ENCODE peak calls at places on chromosomes 11 and 22, in seven cellular contexts. One of them, this sample, is unnamed.

GRCh38 chr11:69964247-69964643 is 113.9 kb upstream of the ANO1 start:
- DNase-seq in naive thymus-derived CD4-positive, alpha-beta T cell: no peak
- DNase-seq in NB4: no peak
- DNase-seq in mammary epithelial cell: no peak
- DNase-seq in fibroblast of pulmonary artery: no peak
- DNase-seq in heart left ventricle: no peak
- DNase-seq in upper lobe of left lung: no peak
- DNase-seq in this sample: no peak

GRCh38 chr22:20937031-20937793 is 20.0 kb downstream of the CRKL start:
- DNase-seq in mammary epithelial cell: no peak
- DNase-seq in NB4: no peak
- DNase-seq in naive thymus-derived CD4-positive, alpha-beta T cell: no peak
- DNase-seq in upper lobe of left lung: peak
- DNase-seq in fibroblast of pulmonary artery: no peak
- DNase-seq in heart left ventricle: no peak
- DNase-seq in this sample: no peak

GRCh38 chr22:49033616-49034015 is 794.1 kb downstream of the BRD1 start:
- DNase-seq in fibroblast of pulmonary artery: no peak
- DNase-seq in NB4: no peak
- DNase-seq in naive thymus-derived CD4-positive, alpha-beta T cell: no peak
- DNase-seq in mammary epithelial cell: no peak
- DNase-seq in upper lobe of left lung: no peak
- DNase-seq in heart left ventricle: no peak
- DNase-seq in this sample: no peak

GRCh38 chr22:27881404-27881803 is 37.7 kb downstream of the PITPNB start:
- DNase-seq in upper lobe of left lung: no peak
- DNase-seq in mammary epithelial cell: no peak
- DNase-seq in naive thymus-derived CD4-positive, alpha-beta T cell: no peak
- DNase-seq in fibroblast of pulmonary artery: peak
- DNase-seq in NB4: no peak
- DNase-seq in heart left ventricle: no peak
- DNase-seq in this sample: no peak

GRCh38 chr22:39530692-39531331 is 1.7 kb downstream of the RPS19BP1 start:
- DNase-seq in fibroblast of pulmonary artery: peak
- DNase-seq in upper lobe of left lung: no peak
- DNase-seq in NB4: peak
- DNase-seq in mammary epithelial cell: no peak
- DNase-seq in naive thymus-derived CD4-positive, alpha-beta T cell: no peak
- DNase-seq in heart left ventricle: no peak
- DNase-seq in this sample: no peak

GRCh38 chr11:116596346-116597260 is 176.2 kb downstream of the BUD13 start:
- DNase-seq in mammary epithelial cell: no peak
- DNase-seq in heart left ventricle: no peak
- DNase-seq in upper lobe of left lung: no peak
- DNase-seq in naive thymus-derived CD4-positive, alpha-beta T cell: no peak
- DNase-seq in NB4: no peak
- DNase-seq in fibroblast of pulmonary artery: no peak
- DNase-seq in this sample: no peak

GRCh38 chr11:122197055-122197987 is 81.3 kb upstream of the BLID start:
- DNase-seq in upper lobe of left lung: no peak
- DNase-seq in mammary epithelial cell: peak
- DNase-seq in naive thymus-derived CD4-positive, alpha-beta T cell: no peak
- DNase-seq in NB4: peak
- DNase-seq in fibroblast of pulmonary artery: peak
- DNase-seq in heart left ventricle: no peak
- DNase-seq in this sample: peak

GRCh38 chr11:117841582-117842031 is 17.1 kb upstream of the FXYD2 start:
- DNase-seq in NB4: no peak
- DNase-seq in fibroblast of pulmonary artery: no peak
- DNase-seq in upper lobe of left lung: peak
- DNase-seq in heart left ventricle: peak
- DNase-seq in mammary epithelial cell: no peak
- DNase-seq in naive thymus-derived CD4-positive, alpha-beta T cell: no peak
- DNase-seq in this sample: no peak

GRCh38 chr22:49502126-49502826 is 325.4 kb downstream of the BRD1 start:
- DNase-seq in heart left ventricle: no peak
- DNase-seq in upper lobe of left lung: no peak
- DNase-seq in mammary epithelial cell: no peak
- DNase-seq in NB4: peak
- DNase-seq in naive thymus-derived CD4-positive, alpha-beta T cell: no peak
- DNase-seq in fibroblast of pulmonary artery: no peak
- DNase-seq in this sample: no peak

GRCh38 chr11:69333149-69333710 is 39.3 kb downstream of the MYEOV start:
- DNase-seq in NB4: no peak
- DNase-seq in fibroblast of pulmonary artery: no peak
- DNase-seq in mammary epithelial cell: no peak
- DNase-seq in upper lobe of left lung: peak
- DNase-seq in naive thymus-derived CD4-positive, alpha-beta T cell: no peak
- DNase-seq in heart left ventricle: no peak
- DNase-seq in this sample: no peak

GRCh38 chr22:29018293-29019189 is 43.1 kb downstream of the C22orf31 start:
- DNase-seq in mammary epithelial cell: no peak
- DNase-seq in heart left ventricle: no peak
- DNase-seq in naive thymus-derived CD4-positive, alpha-beta T cell: no peak
- DNase-seq in upper lobe of left lung: no peak
- DNase-seq in fibroblast of pulmonary artery: no peak
- DNase-seq in NB4: no peak
- DNase-seq in this sample: no peak

GRCh38 chr11:66957971-66958231 is 282 bp downstream of the PC start:
- DNase-seq in NB4: no peak
- DNase-seq in fibroblast of pulmonary artery: no peak
- DNase-seq in mammary epithelial cell: no peak
- DNase-seq in naive thymus-derived CD4-positive, alpha-beta T cell: no peak
- DNase-seq in heart left ventricle: no peak
- DNase-seq in upper lobe of left lung: no peak
- DNase-seq in this sample: no peak

GRCh38 chr11:117179048-117179999 is 781 bp downstream of the SIDT2 start:
- DNase-seq in naive thymus-derived CD4-positive, alpha-beta T cell: peak
- DNase-seq in mammary epithelial cell: peak
- DNase-seq in heart left ventricle: peak
- DNase-seq in NB4: peak
- DNase-seq in fibroblast of pulmonary artery: peak
- DNase-seq in upper lobe of left lung: peak
- DNase-seq in this sample: no peak

GRCh38 chr11:130451261-130452019 is 3.0 kb downstream of the ADAMTS15 start:
- DNase-seq in mammary epithelial cell: no peak
- DNase-seq in heart left ventricle: peak
- DNase-seq in naive thymus-derived CD4-positive, alpha-beta T cell: no peak
- DNase-seq in NB4: peak
- DNase-seq in fibroblast of pulmonary artery: peak
- DNase-seq in upper lobe of left lung: no peak
- DNase-seq in this sample: no peak
- H3K4me3 ChIP-seq in mammary epithelial cell: no peak
- H3K4me3 ChIP-seq in heart left ventricle: peak
- H3K4me3 ChIP-seq in naive thymus-derived CD4-positive, alpha-beta T cell: no peak
- H3K4me3 ChIP-seq in NB4: peak
- H3K4me3 ChIP-seq in fibroblast of pulmonary artery: peak
- H3K4me3 ChIP-seq in upper lobe of left lung: peak
- H3K4me3 ChIP-seq in this sample: peak

DNA sequence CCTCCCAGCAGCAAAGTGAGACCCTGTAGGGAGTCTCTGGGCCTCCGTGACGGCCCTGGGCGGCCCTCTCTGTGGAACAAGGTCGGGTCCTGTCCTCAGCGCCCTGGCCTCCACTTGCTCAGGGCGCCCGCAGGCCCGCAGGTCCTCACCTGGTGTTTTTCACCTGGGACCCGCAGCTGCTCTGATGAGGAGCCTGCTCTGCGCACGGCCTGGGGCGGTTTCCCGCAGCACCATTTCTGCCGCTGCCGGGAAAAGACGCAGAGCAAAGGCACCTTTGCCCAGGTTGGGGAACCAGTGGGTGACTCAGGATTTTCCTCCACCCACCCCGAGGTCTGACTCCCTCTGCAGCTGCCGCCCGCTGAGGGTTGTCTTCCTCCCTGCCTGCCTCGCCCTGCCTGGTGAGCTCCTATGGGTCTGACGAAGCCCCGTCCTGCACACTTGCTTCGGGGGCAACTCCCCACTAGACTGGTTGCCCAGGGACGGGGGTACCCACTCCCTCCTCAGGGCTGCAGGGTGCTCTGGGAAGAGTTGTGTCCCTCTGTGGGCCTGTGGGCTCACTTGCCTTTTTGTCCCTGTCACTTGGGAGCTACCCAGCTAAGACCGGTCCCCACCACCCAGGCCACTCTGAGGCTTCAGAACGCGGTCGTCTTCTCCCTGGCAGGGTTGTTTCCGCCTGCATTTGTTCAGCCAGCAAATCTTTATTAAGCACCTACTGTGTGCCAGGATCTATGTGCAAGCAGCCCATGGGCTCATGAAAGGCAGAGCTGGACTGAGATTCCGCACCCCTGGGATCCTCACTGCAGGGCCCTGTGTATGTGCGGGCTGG is 89.5 kb downstream of the KCNQ1 start:
- DNase-seq in fibroblast of pulmonary artery: no peak
- DNase-seq in naive thymus-derived CD4-positive, alpha-beta T cell: no peak
- DNase-seq in mammary epithelial cell: peak
- DNase-seq in heart left ventricle: no peak
- DNase-seq in NB4: peak
- DNase-seq in upper lobe of left lung: no peak
- DNase-seq in this sample: no peak
- H3K4me3 ChIP-seq in fibroblast of pulmonary artery: no peak
- H3K4me3 ChIP-seq in naive thymus-derived CD4-positive, alpha-beta T cell: no peak
- H3K4me3 ChIP-seq in mammary epithelial cell: no peak
- H3K4me3 ChIP-seq in heart left ventricle: no peak
- H3K4me3 ChIP-seq in NB4: peak
- H3K4me3 ChIP-seq in upper lobe of left lung: no peak
- H3K4me3 ChIP-seq in this sample: no peak

GRCh38 chr22:33851985-33852384 is 68.3 kb downstream of the LARGE1 start:
- DNase-seq in upper lobe of left lung: no peak
- DNase-seq in naive thymus-derived CD4-positive, alpha-beta T cell: no peak
- DNase-seq in heart left ventricle: no peak
- DNase-seq in fibroblast of pulmonary artery: no peak
- DNase-seq in NB4: no peak
- DNase-seq in mammary epithelial cell: no peak
- DNase-seq in this sample: no peak

GRCh38 chr22:33850724-33851123 is 69.6 kb downstream of the LARGE1 start:
- DNase-seq in mammary epithelial cell: no peak
- DNase-seq in naive thymus-derived CD4-positive, alpha-beta T cell: no peak
- DNase-seq in upper lobe of left lung: no peak
- DNase-seq in heart left ventricle: no peak
- DNase-seq in fibroblast of pulmonary artery: no peak
- DNase-seq in NB4: no peak
- DNase-seq in this sample: no peak

GRCh38 chr22:33850227-33850626 is 70.0 kb downstream of the LARGE1 start:
- DNase-seq in naive thymus-derived CD4-positive, alpha-beta T cell: no peak
- DNase-seq in mammary epithelial cell: no peak
- DNase-seq in upper lobe of left lung: no peak
- DNase-seq in fibroblast of pulmonary artery: no peak
- DNase-seq in NB4: no peak
- DNase-seq in heart left ventricle: no peak
- DNase-seq in this sample: no peak

GRCh38 chr22:33851240-33851639 is 69.0 kb downstream of the LARGE1 start:
- DNase-seq in NB4: peak
- DNase-seq in heart left ventricle: no peak
- DNase-seq in mammary epithelial cell: peak
- DNase-seq in upper lobe of left lung: no peak
- DNase-seq in fibroblast of pulmonary artery: no peak
- DNase-seq in naive thymus-derived CD4-positive, alpha-beta T cell: no peak
- DNase-seq in this sample: no peak

DNA sequence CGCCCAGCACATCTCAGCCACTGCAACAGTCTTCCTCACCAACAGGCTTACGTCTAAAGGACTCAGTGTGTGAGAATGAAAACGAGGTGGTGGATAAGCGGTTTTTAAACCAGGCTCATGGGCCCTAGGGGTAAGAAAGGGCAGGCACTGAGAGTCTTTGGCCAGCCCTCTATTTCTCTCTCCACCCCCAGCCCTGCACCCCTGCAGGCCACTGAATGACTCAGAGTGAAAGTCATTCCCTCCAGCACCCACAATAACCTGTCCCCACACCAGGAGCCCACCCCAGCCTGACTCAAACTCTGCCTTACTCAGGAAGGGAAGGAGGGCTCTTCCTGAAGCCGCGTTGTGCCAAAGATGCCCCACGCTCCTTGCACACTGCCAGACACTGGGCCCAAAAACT is 72.0 kb downstream of the LARGE1 start:
- DNase-seq in naive thymus-derived CD4-positive, alpha-beta T cell: no peak
- DNase-seq in heart left ventricle: no peak
- DNase-seq in NB4: peak
- DNase-seq in fibroblast of pulmonary artery: no peak
- DNase-seq in upper lobe of left lung: no peak
- DNase-seq in mammary epithelial cell: no peak
- DNase-seq in this sample: no peak
- H3K4me3 ChIP-seq in naive thymus-derived CD4-positive, alpha-beta T cell: no peak
- H3K4me3 ChIP-seq in heart left ventricle: no peak
- H3K4me3 ChIP-seq in NB4: no peak
- H3K4me3 ChIP-seq in fibroblast of pulmonary artery: no peak
- H3K4me3 ChIP-seq in upper lobe of left lung: no peak
- H3K4me3 ChIP-seq in mammary epithelial cell: no peak
- H3K4me3 ChIP-seq in this sample: no peak

GRCh38 chr11:119421941-119422504 is 949 bp downstream of the THY1 start:
- DNase-seq in mammary epithelial cell: no peak
- DNase-seq in fibroblast of pulmonary artery: no peak
- DNase-seq in upper lobe of left lung: no peak
- DNase-seq in NB4: no peak
- DNase-seq in heart left ventricle: no peak
- DNase-seq in naive thymus-derived CD4-positive, alpha-beta T cell: no peak
- DNase-seq in this sample: no peak

GRCh38 chr11:119422505-119423416 is at the start of gene THY1:
- DNase-seq in heart left ventricle: peak
- DNase-seq in fibroblast of pulmonary artery: no peak
- DNase-seq in mammary epithelial cell: no peak
- DNase-seq in naive thymus-derived CD4-positive, alpha-beta T cell: no peak
- DNase-seq in NB4: no peak
- DNase-seq in upper lobe of left lung: no peak
- DNase-seq in this sample: no peak

GRCh38 chr11:119424775-119425174 is 1.8 kb upstream of the THY1 start:
- DNase-seq in NB4: no peak
- DNase-seq in upper lobe of left lung: no peak
- DNase-seq in mammary epithelial cell: no peak
- DNase-seq in naive thymus-derived CD4-positive, alpha-beta T cell: no peak
- DNase-seq in heart left ventricle: no peak
- DNase-seq in fibroblast of pulmonary artery: no peak
- DNase-seq in this sample: no peak

GRCh38 chr11:119424276-119424675 is 1.3 kb upstream of the THY1 start:
- DNase-seq in naive thymus-derived CD4-positive, alpha-beta T cell: no peak
- DNase-seq in upper lobe of left lung: no peak
- DNase-seq in heart left ventricle: no peak
- DNase-seq in mammary epithelial cell: no peak
- DNase-seq in NB4: no peak
- DNase-seq in fibroblast of pulmonary artery: no peak
- DNase-seq in this sample: no peak

DNA sequence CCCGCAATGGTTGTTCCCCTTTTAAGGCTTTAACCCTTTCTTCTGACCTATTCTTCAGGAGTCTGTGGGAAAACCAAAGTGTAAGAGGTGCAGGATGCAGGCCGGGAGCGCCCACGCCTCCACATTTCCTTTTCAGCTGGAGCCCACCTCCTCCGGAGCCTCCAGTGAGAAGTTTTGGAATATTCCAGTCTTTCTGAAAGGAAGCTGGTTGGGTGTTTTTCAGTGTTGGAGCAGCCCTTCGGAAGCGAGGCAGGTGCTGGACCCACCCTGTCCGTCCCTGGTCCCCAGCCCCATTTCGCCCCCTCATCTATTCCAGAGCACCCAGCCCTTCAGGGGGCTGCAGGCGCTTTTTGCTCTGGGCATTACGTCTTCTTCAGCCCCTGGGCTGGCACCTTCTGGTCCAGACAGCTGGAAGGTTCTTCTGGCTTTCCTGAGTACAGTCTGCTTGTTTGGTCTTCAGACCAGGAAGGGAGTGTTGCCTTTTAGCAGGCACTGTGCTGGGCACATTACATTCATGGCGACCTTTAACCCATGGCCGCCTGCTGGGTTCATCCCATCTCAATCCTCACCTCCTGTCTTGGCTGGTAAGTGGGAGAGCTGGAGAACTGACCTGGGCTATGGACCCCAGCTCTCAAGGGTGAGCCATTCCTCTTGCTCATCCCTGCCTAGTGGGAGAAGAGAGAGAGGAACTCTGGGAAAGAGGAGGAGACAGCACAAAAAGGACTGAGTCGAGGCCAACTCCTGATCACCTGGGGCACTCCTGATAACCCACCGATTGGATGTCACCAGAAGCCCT is 685 bp upstream of the THY1 start:
- DNase-seq in NB4: no peak
- DNase-seq in fibroblast of pulmonary artery: no peak
- DNase-seq in mammary epithelial cell: no peak
- DNase-seq in upper lobe of left lung: no peak
- DNase-seq in naive thymus-derived CD4-positive, alpha-beta T cell: no peak
- DNase-seq in heart left ventricle: no peak
- DNase-seq in this sample: no peak
- H3K4me3 ChIP-seq in NB4: no peak
- H3K4me3 ChIP-seq in fibroblast of pulmonary artery: peak
- H3K4me3 ChIP-seq in mammary epithelial cell: no peak
- H3K4me3 ChIP-seq in upper lobe of left lung: peak
- H3K4me3 ChIP-seq in naive thymus-derived CD4-positive, alpha-beta T cell: no peak
- H3K4me3 ChIP-seq in heart left ventricle: peak
- H3K4me3 ChIP-seq in this sample: peak

This sample was measured in skeletal muscle cell.